ENCODE peak calls at places on chromosomes 7 and 10, in six cellular contexts. V is coronary artery, X is HFF-Myc, D is mesothelial cell of epicardium, T is adrenal gland, K is dorsolateral prefrontal cortex. L is an unnamed sample.

GRCh38 chr7:137096607-137097006 is 228.2 kb downstream of the CHRM2 start:
- DNase-seq in K (no peak), D (no peak), X (peak), V (no peak), T (no peak), L (no peak)

GRCh38 chr10:10986606-10987005 is 31.1 kb upstream of the CELF2 start:
- DNase-seq in T (no peak), D (no peak), V (no peak), K (no peak), X (no peak), L (no peak)

GRCh38 chr10:5512881-5513698 is 11.7 kb upstream of the CALML3 start:
- DNase-seq in D (no peak), T (no peak), K (peak), X (no peak), V (no peak), L (no peak)

GRCh38 chr10:63681965-63682704 is 160.9 kb downstream of the REEP3 start:
- DNase-seq in T (no peak), V (no peak), D (no peak), X (peak), K (no peak), L (no peak)

GRCh38 chr7:83271212-83272099 is 108.8 kb upstream of the PCLO start:
- DNase-seq in K (no peak), X (no peak), T (no peak), D (no peak), V (no peak), L (no peak)

GRCh38 chr10:88127766-88128165 is 264.3 kb downstream of the PTEN start:
- DNase-seq in V (no peak), T (no peak), K (no peak), X (no peak), D (no peak), L (no peak)

GRCh38 chr7:144824360-144824759 is 11.5 kb downstream of the TPK1 start:
- DNase-seq in D (no peak), V (no peak), X (peak), T (no peak), K (no peak), L (no peak)

GRCh38 chr7:140597425-140597949 is 43.1 kb downstream of the DENND2A start:
- DNase-seq in X (no peak), V (no peak), K (no peak), D (no peak), T (no peak), L (no peak)

GRCh38 chr7:17090751-17091150 is 207.7 kb upstream of the AHR start:
- DNase-seq in D (no peak), T (no peak), K (no peak), V (no peak), X (peak), L (no peak)

GRCh38 chr7:30206466-30206865 is 71.7 kb downstream of the MTURN start:
- DNase-seq in D (no peak), T (no peak), V (no peak), K (peak), X (no peak), L (no peak)

GRCh38 chr7:78472519-78472918 is 673.9 kb downstream of the PHTF2 start:
- DNase-seq in T (no peak), D (no peak), K (no peak), V (no peak), X (peak), L (no peak)

GRCh38 chr10:93294004-93294403 is 188.1 kb downstream of the MYOF start:
- DNase-seq in D (no peak), K (no peak), T (no peak), X (no peak), V (no peak), L (no peak)

GRCh38 chr10:119947325-119947724 is 54.8 kb downstream of the SEC23IP start:
- DNase-seq in K (no peak), V (no peak), D (no peak), T (no peak), X (no peak), L (no peak)

GRCh38 chr10:27742926-27743735 is 2.5 kb downstream of the MKX start:
- DNase-seq in D (peak), X (no peak), V (peak), T (peak), K (no peak), L (peak)

GRCh38 chr10:69383485-69384089 is 33.1 kb downstream of the TACR2 start:
- DNase-seq in V (no peak), D (no peak), K (no peak), T (no peak), X (no peak), L (no peak)

GRCh38 chr7:84637568-84638338 is 443.2 kb upstream of the SEMA3A start:
- DNase-seq in K (no peak), D (no peak), X (peak), V (no peak), T (no peak), L (no peak)

GRCh38 chr10:37803269-37803668 is 54.1 kb downstream of the ZNF248 start:
- DNase-seq in T (no peak), K (no peak), V (no peak), D (no peak), X (no peak), L (no peak)

GRCh38 chr10:16644146-16644545 is 122.5 kb upstream of the C1QL3 start:
- DNase-seq in D (no peak), X (peak), K (no peak), T (no peak), V (no peak), L (no peak)

GRCh38 chr7:124012864-124013263 is 20.0 kb downstream of the TMEM229A start:
- DNase-seq in X (no peak), V (no peak), T (no peak), K (no peak), D (no peak), L (no peak)

GRCh38 chr7:87672217-87672616 is 44.0 kb downstream of the RUNDC3B start:
- DNase-seq in T (no peak), K (no peak), X (no peak), V (no peak), D (no peak), L (no peak)

GRCh38 chr7:55552320-55553086 is 19.8 kb downstream of the VOPP1 start:
- DNase-seq in V (no peak), T (no peak), K (peak), D (peak), X (no peak), L (no peak)

GRCh38 chr7:78718212-78718611 is 735.3 kb downstream of the MAGI2 start:
- DNase-seq in D (no peak), V (no peak), X (no peak), K (no peak), T (no peak), L (no peak)

GRCh38 chr7:10845225-10845624 is 128.4 kb upstream of the PHF14 start:
- DNase-seq in K (no peak), X (no peak), D (no peak), T (no peak), V (no peak), L (no peak)

GRCh38 chr7:23072916-23073315 is 32.7 kb upstream of the KLHL7 start:
- DNase-seq in K (no peak), T (no peak), D (no peak), V (no peak), X (no peak), L (no peak)

GRCh38 chr7:66952343-66953043 is 31.5 kb downstream of the TMEM248 start:
- DNase-seq in X (peak), T (no peak), D (no peak), V (no peak), K (no peak), L (no peak)

GRCh38 chr7:90267263-90267858 is 22.4 kb downstream of the CFAP69 start:
- DNase-seq in D (no peak), X (no peak), V (no peak), K (no peak), T (no peak), L (no peak)

GRCh38 chr7:106281127-106281526 is 3.7 kb downstream of the NAMPT start:
- DNase-seq in V (no peak), D (no peak), K (no peak), T (no peak), X (no peak), L (no peak)

GRCh38 chr7:17532861-17533404 is 234.5 kb downstream of the AHR start:
- DNase-seq in X (no peak), D (no peak), K (no peak), V (no peak), T (no peak), L (no peak)

GRCh38 chr7:40604601-40605438 is 470.0 kb downstream of the SUGCT start:
- DNase-seq in V (no peak), K (peak), D (peak), X (no peak), T (peak), L (no peak)

GRCh38 chr7:20340839-20341238 is 10.1 kb downstream of the ITGB8 start:
- DNase-seq in V (no peak), K (no peak), X (no peak), T (no peak), D (no peak), L (no peak)

GRCh38 chr7:64875258-64875657 is 27.8 kb upstream of the ZNF273 start:
- DNase-seq in V (no peak), T (no peak), D (no peak), K (no peak), X (no peak), L (no peak)

GRCh38 chr10:17023386-17024298 is 106.0 kb downstream of the CUBN start:
- DNase-seq in K (no peak), T (no peak), D (no peak), X (peak), V (no peak), L (no peak)

GRCh38 chr7:102469972-102470825 is 5.4 kb downstream of the LRWD1 start:
- DNase-seq in V (no peak), X (no peak), D (peak), K (peak), T (no peak), L (peak)

GRCh38 chr7:55441668-55442305 is 76.7 kb downstream of the LANCL2 start:
- DNase-seq in V (no peak), T (no peak), K (peak), X (peak), D (no peak), L (no peak)

GRCh38 chr7:83936056-83936703 is 258.4 kb downstream of the SEMA3A start:
- DNase-seq in T (peak), K (peak), X (peak), V (no peak), D (peak), L (no peak)

GRCh38 chr10:50927522-50928189 is 42.2 kb upstream of the A1CF start:
- DNase-seq in X (no peak), D (no peak), K (no peak), V (no peak), T (no peak), L (no peak)

GRCh38 chr10:106508920-106509319 is 655.6 kb downstream of the SORCS1 start:
- DNase-seq in K (no peak), X (no peak), V (no peak), T (no peak), D (no peak), L (no peak)

GRCh38 chr7:157567666-157568065 is 230.9 kb downstream of the DNAJB6 start:
- DNase-seq in K (no peak), V (no peak), D (no peak), T (no peak), X (no peak), L (no peak)

GRCh38 chr7:151566897-151567320 is 47.2 kb upstream of the RHEB start:
- DNase-seq in X (no peak), V (no peak), D (no peak), K (no peak), T (no peak), L (no peak)

GRCh38 chr10:98745645-98746044 is 298.9 kb upstream of the HPS1 start:
- DNase-seq in K (no peak), D (no peak), X (no peak), T (no peak), V (no peak), L (no peak)

DNA sequence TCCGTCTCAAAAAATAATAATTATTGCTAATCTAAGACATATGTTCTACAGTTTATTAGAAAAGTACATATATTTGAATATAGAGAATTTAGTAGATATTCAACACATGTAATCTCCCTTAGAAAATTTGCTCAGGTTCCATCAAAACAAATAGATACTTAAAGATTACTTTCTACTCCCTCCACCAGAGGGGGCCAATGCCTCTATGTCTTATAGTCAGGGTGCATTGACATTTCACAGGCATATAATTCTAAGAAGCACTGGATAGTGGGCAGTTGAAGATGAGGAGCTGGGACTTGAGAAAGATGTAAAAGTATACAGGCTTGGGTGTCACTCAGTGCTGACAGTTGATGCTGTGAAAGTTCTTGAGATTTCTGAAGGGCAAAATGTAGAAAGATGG is 301.6 kb upstream of the HPS1 start:
- DNase-seq in X (peak), T (no peak), D (no peak), V (no peak), K (no peak), L (no peak)
- TF ChIP-seq CTCF in X (peak), T (peak), D (no peak), V (no peak), K (peak), L (peak)

GRCh38 chr10:78029294-78030226 is at the start of gene POLR3A:
- DNase-seq in V (peak), K (peak), D (peak), X (peak), T (peak), L (peak)
- TF ChIP-seq CTCF in V (peak), K (peak), D (peak), X (peak), T (peak), L (peak)

GRCh38 chr10:96317067-96317833 is 13.0 kb downstream of the DNTT start:
- DNase-seq in D (no peak), X (no peak), K (no peak), T (no peak), V (no peak), L (no peak)
- TF ChIP-seq CTCF in D (no peak), X (no peak), K (no peak), T (no peak), V (no peak), L (no peak)

DNA sequence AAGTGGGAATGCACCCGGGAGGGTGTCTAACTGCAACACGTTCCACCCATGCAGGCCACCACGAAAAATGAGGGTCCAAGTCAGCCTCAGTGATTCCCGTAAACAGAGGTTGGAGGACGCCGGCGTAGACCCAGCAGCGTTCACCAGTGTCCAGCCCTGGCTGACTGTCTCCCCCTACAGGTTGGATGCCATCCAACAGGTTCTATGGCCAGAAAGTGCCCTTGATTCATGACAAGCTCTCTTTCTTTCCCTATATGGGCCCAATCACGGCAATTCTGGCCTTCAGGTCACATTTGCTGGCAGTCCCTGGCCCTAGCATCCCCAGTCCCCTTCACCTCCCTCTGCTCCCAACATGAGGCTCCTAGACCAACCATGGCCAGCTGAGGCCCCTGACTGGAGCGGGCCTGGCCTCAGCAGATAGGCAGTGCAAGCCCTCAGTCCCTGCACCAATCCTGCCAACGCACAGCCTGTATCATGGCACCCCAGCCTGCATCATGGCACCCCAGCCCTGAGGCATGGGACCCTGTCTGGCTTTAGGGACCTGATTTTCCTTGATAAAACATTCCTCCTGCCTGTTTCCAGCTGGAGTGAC is 227.4 kb downstream of the GRID1 start:
- DNase-seq in X (no peak), T (no peak), K (no peak), V (no peak), D (peak), L (no peak)
- TF ChIP-seq CTCF in X (no peak), T (no peak), K (peak), V (no peak), D (peak), L (peak)